ENCODE peak calls at places on chromosomes 2 and 18, in six cellular contexts. One of them, this sample, is unnamed.

GRCh38 chr2:219124379-219125110 is 36.1 kb downstream of the NHEJ1 start:
- ATAC-seq in lower lobe of right lung: peak; percentile 31
- ATAC-seq in RWPE2: no peak
- ATAC-seq in left cardiac atrium: peak; percentile 36
- ATAC-seq in foreskin keratinocyte: no peak
- ATAC-seq in pancreas: no peak
- ATAC-seq in this sample: no peak

GRCh38 chr2:122542236-122542635 is 786.8 kb downstream of the TSN start:
- ATAC-seq in lower lobe of right lung: no peak
- ATAC-seq in RWPE2: no peak
- ATAC-seq in left cardiac atrium: no peak
- ATAC-seq in foreskin keratinocyte: no peak
- ATAC-seq in pancreas: no peak
- ATAC-seq in this sample: no peak

GRCh38 chr18:49563130-49563540 is 1.3 kb downstream of the LIPG start:
- ATAC-seq in lower lobe of right lung: no peak
- ATAC-seq in RWPE2: peak; percentile 75
- ATAC-seq in left cardiac atrium: no peak
- ATAC-seq in foreskin keratinocyte: peak; percentile 56
- ATAC-seq in pancreas: no peak
- ATAC-seq in this sample: peak; percentile 64

GRCh38 chr2:227155395-227155794 is 8.6 kb downstream of the COL4A4 start:
- ATAC-seq in lower lobe of right lung: no peak
- ATAC-seq in RWPE2: no peak
- ATAC-seq in left cardiac atrium: no peak
- ATAC-seq in foreskin keratinocyte: no peak
- ATAC-seq in pancreas: no peak
- ATAC-seq in this sample: no peak

GRCh38 chr2:219199470-219200211 is 6.9 kb upstream of the ZFAND2B start:
- ATAC-seq in lower lobe of right lung: no peak
- ATAC-seq in RWPE2: no peak
- ATAC-seq in left cardiac atrium: peak; percentile 86
- ATAC-seq in foreskin keratinocyte: no peak
- ATAC-seq in pancreas: no peak
- ATAC-seq in this sample: no peak

GRCh38 chr2:54318810-54319209 is 62.8 kb upstream of the TSPYL6 start:
- ATAC-seq in lower lobe of right lung: no peak
- ATAC-seq in RWPE2: no peak
- ATAC-seq in left cardiac atrium: no peak
- ATAC-seq in foreskin keratinocyte: no peak
- ATAC-seq in pancreas: no peak
- ATAC-seq in this sample: no peak

GRCh38 chr2:164811826-164812225 is 29.8 kb downstream of the COBLL1 start:
- ATAC-seq in lower lobe of right lung: no peak
- ATAC-seq in RWPE2: no peak
- ATAC-seq in left cardiac atrium: no peak
- ATAC-seq in foreskin keratinocyte: no peak
- ATAC-seq in pancreas: no peak
- ATAC-seq in this sample: no peak

GRCh38 chr2:85158559-85159273 is 25.5 kb downstream of the TCF7L1 start:
- ATAC-seq in lower lobe of right lung: peak; percentile 48
- ATAC-seq in RWPE2: no peak
- ATAC-seq in left cardiac atrium: no peak
- ATAC-seq in foreskin keratinocyte: no peak
- ATAC-seq in pancreas: peak; percentile 73
- ATAC-seq in this sample: no peak

GRCh38 chr2:216742411-216742810 is 47.1 kb upstream of the IGFBP5 start:
- ATAC-seq in lower lobe of right lung: peak; percentile 85
- ATAC-seq in RWPE2: no peak
- ATAC-seq in left cardiac atrium: peak; percentile 70
- ATAC-seq in foreskin keratinocyte: no peak
- ATAC-seq in pancreas: peak; percentile 68
- ATAC-seq in this sample: no peak

GRCh38 chr2:81984969-81985637 is 1680.6 kb upstream of the LRRTM1 start:
- ATAC-seq in lower lobe of right lung: peak; percentile 38
- ATAC-seq in RWPE2: no peak
- ATAC-seq in left cardiac atrium: no peak
- ATAC-seq in foreskin keratinocyte: no peak
- ATAC-seq in pancreas: no peak
- ATAC-seq in this sample: no peak

GRCh38 chr2:65017335-65017734 is 28.1 kb downstream of the SLC1A4 start:
- ATAC-seq in lower lobe of right lung: peak; percentile 72
- ATAC-seq in RWPE2: no peak
- ATAC-seq in left cardiac atrium: peak; percentile 65
- ATAC-seq in foreskin keratinocyte: no peak
- ATAC-seq in pancreas: peak; percentile 59
- ATAC-seq in this sample: peak; percentile 52

GRCh38 chr18:50161806-50162205 is 33.1 kb downstream of the MYO5B start:
- ATAC-seq in lower lobe of right lung: peak; percentile 79
- ATAC-seq in RWPE2: peak; percentile 79
- ATAC-seq in left cardiac atrium: no peak
- ATAC-seq in foreskin keratinocyte: peak; percentile 73
- ATAC-seq in pancreas: peak; percentile 14
- ATAC-seq in this sample: peak; percentile 86

GRCh38 chr18:57004366-57005121 is 142.3 kb upstream of the BOD1L2 start:
- ATAC-seq in lower lobe of right lung: peak; percentile 41
- ATAC-seq in RWPE2: peak; percentile 86
- ATAC-seq in left cardiac atrium: no peak
- ATAC-seq in foreskin keratinocyte: peak; percentile 93
- ATAC-seq in pancreas: peak; percentile 89
- ATAC-seq in this sample: peak; percentile 55

GRCh38 chr2:10370390-10370789 is 67.7 kb downstream of the HPCAL1 start:
- ATAC-seq in lower lobe of right lung: no peak
- ATAC-seq in RWPE2: no peak
- ATAC-seq in left cardiac atrium: no peak
- ATAC-seq in foreskin keratinocyte: no peak
- ATAC-seq in pancreas: no peak
- ATAC-seq in this sample: no peak

GRCh38 chr2:42964444-42965081 is 172.2 kb upstream of the HAAO start:
- ATAC-seq in lower lobe of right lung: peak; percentile 22
- ATAC-seq in RWPE2: peak; percentile 87
- ATAC-seq in left cardiac atrium: peak; percentile 61
- ATAC-seq in foreskin keratinocyte: peak; percentile 53
- ATAC-seq in pancreas: peak; percentile 36
- ATAC-seq in this sample: no peak

GRCh38 chr18:32328974-32329373 is 139.1 kb downstream of the MEP1B start:
- ATAC-seq in lower lobe of right lung: no peak
- ATAC-seq in RWPE2: no peak
- ATAC-seq in left cardiac atrium: no peak
- ATAC-seq in foreskin keratinocyte: no peak
- ATAC-seq in pancreas: no peak
- ATAC-seq in this sample: no peak